ENCODE peak calls at places on chromosomes 5 and 9, in eight cellular contexts. Y is lung, H is left lung, A is epithelial cell of esophagus, W is AG04450, P is skeletal muscle cell, L is HCT116, C is GM12865. G is an unnamed sample.
A peak's percentile ranks its signal among the peaks of the same experiment; 100 is the strongest.

GRCh38 chr5:35230043-35230611 is at the start of gene PRLR:
- DNase-seq in L (no peak), C (peak; percentile 17), W (no peak), P (no peak), A (peak; percentile 63), H (peak; percentile 79), Y (no peak), G (peak; percentile 67)

GRCh38 chr9:93010056-93010455 is 48.4 kb upstream of the SUSD3 start:
- DNase-seq in P (no peak), W (no peak), L (no peak), H (no peak), A (no peak), C (no peak), Y (no peak), G (peak; percentile 63)

GRCh38 chr5:132496631-132497487 is 6.3 kb upstream of the IRF1 start:
- DNase-seq in L (no peak), H (peak; percentile 99), W (peak; percentile 67), P (no peak), Y (peak; percentile 94), A (peak; percentile 29), C (peak; percentile 92), G (peak; percentile 96)

GRCh38 chr5:180346358-180346757 is 6.8 kb downstream of the GFPT2 start:
- DNase-seq in A (no peak), W (no peak), C (no peak), L (no peak), P (no peak), H (peak; percentile 80), Y (no peak), G (no peak)

GRCh38 chr5:176646049-176646706 is 1.1 kb upstream of the TSPAN17 start:
- DNase-seq in A (no peak), C (no peak), Y (no peak), W (no peak), L (no peak), P (no peak), H (no peak), G (no peak)

GRCh38 chr5:6475626-6476312 is 27.1 kb downstream of the UBE2QL1 start:
- DNase-seq in L (no peak), P (no peak), A (no peak), C (no peak), W (no peak), Y (no peak), H (no peak), G (peak; percentile 86)

GRCh38 chr9:132141364-132141947 is 20.4 kb upstream of the NTNG2 start:
- DNase-seq in A (no peak), P (no peak), Y (no peak), L (no peak), C (no peak), W (no peak), H (peak; percentile 79), G (peak; percentile 78)

GRCh38 chr5:145697251-145698016 is 137.7 kb downstream of the PRELID2 start:
- DNase-seq in H (no peak), Y (no peak), P (no peak), W (peak; percentile 1), C (peak; percentile 58), A (peak; percentile 65), L (peak; percentile 40), G (peak; percentile 2)

GRCh38 chr9:124345751-124346281 is 69.4 kb downstream of the PSMB7 start:
- DNase-seq in C (no peak), W (no peak), A (no peak), Y (no peak), H (peak; percentile 41), L (no peak), P (no peak), G (no peak)

DNA sequence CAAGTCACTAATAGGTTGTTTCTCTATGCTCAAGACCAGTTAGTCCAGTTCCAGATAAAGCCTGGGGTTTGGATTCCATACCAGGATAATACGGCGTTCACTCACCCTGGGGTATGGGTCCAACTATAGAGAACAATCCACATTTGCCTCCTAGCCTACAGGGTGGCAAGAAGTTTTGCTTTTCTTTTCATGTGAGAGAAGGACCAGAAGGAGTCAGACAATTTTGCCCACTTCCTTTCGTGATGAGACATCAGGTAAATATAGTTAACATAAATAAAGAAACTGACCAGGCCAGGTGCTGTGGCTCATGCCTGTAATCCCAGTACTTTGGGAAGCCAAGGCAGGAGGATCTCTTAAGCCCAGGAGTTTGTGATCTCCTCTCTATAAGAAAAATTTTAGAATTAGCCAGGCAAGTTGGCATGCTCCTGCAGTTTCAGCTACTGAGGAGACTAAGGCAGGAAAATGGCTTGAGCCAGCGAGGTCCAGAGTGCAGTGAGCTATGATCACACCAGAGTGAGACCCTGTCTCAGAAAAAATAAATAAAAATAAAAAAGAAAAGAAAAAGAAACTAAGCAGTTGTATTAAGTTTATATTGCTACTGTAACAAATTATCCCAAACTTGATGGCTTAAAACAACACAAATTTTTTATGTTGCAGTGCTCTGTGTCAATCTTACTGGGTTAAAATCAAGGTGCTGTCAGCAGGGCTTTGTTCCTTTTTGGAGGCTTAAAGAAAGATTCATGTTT is 7.5 kb upstream of the REEP5 start:
- DNase-seq in P (no peak), A (peak; percentile 14), W (no peak), L (no peak), H (no peak), Y (no peak), C (peak; percentile 84), G (no peak)
- H3K4me3 ChIP-seq in P (no peak overlapping the region), A (no peak overlapping the region), W (no peak overlapping the region), L (no peak overlapping the region), H (no peak overlapping the region), Y (no peak overlapping the region), C (peak overlapping the region; percentile 77), G (no peak overlapping the region)

DNA sequence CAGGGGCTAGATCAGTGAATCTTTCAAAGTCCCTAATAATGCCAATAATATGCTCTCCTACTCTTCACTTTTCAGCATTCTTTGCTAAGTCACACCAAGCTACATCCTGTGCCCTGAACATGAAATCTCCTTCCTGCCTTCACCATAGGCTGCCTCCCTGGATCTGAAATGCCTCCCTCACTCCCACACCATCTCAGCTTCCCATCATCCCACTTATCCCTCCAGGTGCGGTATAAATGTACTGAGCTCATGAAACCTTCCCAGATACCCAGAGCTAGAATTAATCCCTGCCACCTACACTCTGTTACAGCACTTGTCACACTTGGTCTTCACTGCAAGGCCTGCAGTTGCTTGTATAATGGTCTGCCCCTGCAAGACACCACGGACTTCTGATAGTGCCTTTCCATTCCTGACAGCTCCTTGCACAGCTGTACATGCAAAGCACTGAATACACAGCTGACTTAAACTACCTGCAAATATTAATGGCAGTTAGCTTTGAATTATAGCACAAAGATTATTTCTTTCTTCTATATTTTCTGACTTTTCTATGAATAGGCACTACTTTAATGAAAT is 250.4 kb downstream of the EBF1 start:
- DNase-seq in L (no peak), H (no peak), Y (no peak), C (no peak), W (no peak), A (no peak), P (no peak), G (no peak)
- H3K4me3 ChIP-seq in L (no peak overlapping the region), H (no peak overlapping the region), Y (no peak overlapping the region), C (no peak overlapping the region), W (no peak overlapping the region), A (no peak overlapping the region), P (no peak overlapping the region), G (no peak overlapping the region)

GRCh38 chr5:140262839-140263238 is 40.1 kb downstream of the PFDN1 start:
- DNase-seq in L (no peak), A (no peak), H (no peak), W (no peak), P (no peak), C (no peak), Y (no peak), G (no peak)

GRCh38 chr5:140262221-140262620 is 40.7 kb downstream of the PFDN1 start:
- DNase-seq in H (no peak), P (no peak), L (no peak), C (no peak), A (no peak), Y (no peak), W (no peak), G (no peak)

GRCh38 chr5:140260089-140260656 is 42.7 kb downstream of the PFDN1 start:
- DNase-seq in Y (no peak), W (no peak), P (no peak), L (no peak), A (no peak), C (no peak), H (no peak), G (no peak)

GRCh38 chr5:140259509-140259908 is 43.4 kb downstream of the PFDN1 start:
- DNase-seq in Y (no peak), P (no peak), L (peak; percentile 76), H (no peak), A (peak; percentile 96), W (no peak), C (no peak), G (no peak)

DNA sequence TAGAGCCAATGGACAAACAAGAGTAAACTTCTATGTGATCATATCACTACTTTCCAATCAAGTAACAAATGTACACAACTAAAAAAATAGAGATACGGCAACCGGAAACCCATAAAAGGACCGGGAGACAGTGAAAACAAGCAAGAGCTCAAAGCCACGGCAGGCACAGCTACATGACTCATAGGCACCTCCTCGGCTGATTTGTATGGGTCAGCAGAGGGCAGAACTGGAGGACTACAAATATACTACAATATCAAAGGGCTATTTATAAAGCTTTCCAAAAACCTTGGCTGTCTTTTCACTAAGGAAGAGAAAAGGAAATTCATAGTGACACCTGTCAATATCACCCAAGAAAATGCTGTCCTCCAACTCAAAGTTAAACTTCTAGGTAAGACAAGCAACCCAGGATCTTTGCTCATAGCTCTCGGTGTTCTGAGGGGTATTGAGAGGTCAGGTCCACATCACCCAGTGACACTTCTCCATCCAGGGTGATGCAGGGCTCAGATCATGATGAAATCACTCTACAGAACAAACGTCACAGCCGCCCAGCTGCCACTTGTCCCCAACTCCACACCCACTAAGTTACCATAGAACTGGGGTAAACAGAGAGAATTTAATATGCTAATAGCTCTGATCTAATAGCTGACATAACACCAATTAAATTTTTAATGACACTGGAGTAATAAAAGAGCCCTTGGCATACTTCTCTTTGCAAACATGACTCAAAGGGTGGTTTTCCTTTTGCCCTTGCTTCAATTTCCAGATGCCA is 41.3 kb downstream of the PFDN1 start:
- DNase-seq in P (peak; percentile 59), H (no peak), A (peak; percentile 89), Y (peak; percentile 73), W (peak; percentile 72), L (peak; percentile 79), C (no peak), G (no peak)
- H3K4me3 ChIP-seq in P (no peak overlapping the region), H (no peak overlapping the region), A (no peak overlapping the region), Y (no peak overlapping the region), W (peak overlapping the region; percentile 5), L (peak overlapping the region; percentile 16), C (no peak overlapping the region), G (no peak overlapping the region)

DNA sequence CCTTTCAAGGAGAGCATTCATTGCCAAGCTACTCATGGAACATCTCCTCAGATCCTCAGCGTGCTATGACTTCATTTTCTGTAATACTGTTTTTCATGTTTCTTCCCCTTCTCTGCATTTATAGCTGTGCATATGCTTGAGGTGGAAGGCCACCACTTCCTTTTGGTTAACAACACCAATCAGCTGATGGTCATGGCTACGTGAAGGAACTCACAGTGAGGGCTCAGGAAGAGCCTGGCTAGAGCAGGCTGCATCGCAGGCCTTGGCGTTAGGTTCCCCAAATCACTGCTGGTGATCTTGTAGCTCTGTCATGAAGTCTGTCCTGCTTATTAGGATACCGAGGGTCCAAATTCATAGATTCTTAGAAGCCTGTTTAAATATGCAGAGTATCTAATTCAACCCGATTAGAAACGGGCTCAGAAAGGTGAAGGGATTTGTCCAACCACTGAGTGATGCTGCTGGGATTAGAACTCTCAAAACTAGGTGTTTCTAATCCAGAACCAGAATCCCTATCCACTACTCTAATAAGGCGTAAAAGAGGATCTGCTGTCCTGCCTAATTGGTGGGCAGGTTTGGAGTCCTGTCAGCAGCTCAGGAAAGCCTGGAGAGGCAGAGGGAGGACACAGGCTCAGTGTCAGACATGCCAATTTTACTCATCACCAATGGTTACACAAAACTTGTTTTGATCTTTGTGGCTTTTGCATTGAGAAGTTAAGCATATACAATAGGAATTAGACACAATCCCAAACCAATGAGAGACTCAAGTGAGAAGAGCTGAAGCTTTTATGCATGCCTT is 7.5 kb downstream of the SYK start:
- DNase-seq in C (no peak), A (no peak), P (no peak), H (peak; percentile 79), Y (no peak), L (no peak), W (no peak), G (no peak)
- H3K4me3 ChIP-seq in C (no peak overlapping the region), A (no peak overlapping the region), P (no peak overlapping the region), H (no peak overlapping the region), Y (no peak overlapping the region), L (no peak overlapping the region), W (no peak overlapping the region), G (no peak overlapping the region)